ENCODE peak calls at places on chromosome 4, in seven cellular contexts. S, H, U, M, I, P and D are unnamed samples.

GRCh38 chr4:118904935-118905334 is 16.3 kb downstream of the SYNPO2 start:
- DNase-seq in U (no peak), I (no peak), S (peak), H (peak), P (no peak), M (no peak), D (no peak)

GRCh38 chr4:53935780-53936179 is 128.6 kb downstream of the CHIC2 start:
- DNase-seq in I (peak), M (no peak), U (no peak), P (no peak), H (no peak), S (peak), D (no peak)

GRCh38 chr4:145845118-145845517 is 93.5 kb downstream of the ZNF827 start:
- DNase-seq in H (no peak), I (no peak), P (no peak), U (no peak), M (no peak), S (no peak), D (no peak)

GRCh38 chr4:164847967-164848649 is 28.9 kb upstream of the APELA start:
- DNase-seq in I (no peak), M (no peak), P (no peak), S (no peak), H (no peak), U (no peak), D (no peak)

GRCh38 chr4:175540151-175540550 is 271.9 kb downstream of the GPM6A start:
- DNase-seq in S (no peak), I (peak), M (no peak), U (no peak), P (no peak), H (no peak), D (no peak)

GRCh38 chr4:127660486-127660885 is 27.7 kb downstream of the INTU start:
- DNase-seq in H (no peak), M (no peak), I (no peak), S (no peak), U (no peak), P (no peak), D (no peak)

GRCh38 chr4:74157116-74157742 is 689 bp upstream of the MTHFD2L start:
- DNase-seq in P (no peak), U (peak), S (peak), I (peak), M (no peak), H (no peak), D (no peak)

GRCh38 chr4:127799711-127800110 is 17.6 kb downstream of the HSPA4L start:
- DNase-seq in H (no peak), P (no peak), S (no peak), M (no peak), I (no peak), U (no peak), D (no peak)

GRCh38 chr4:42878868-42879267 is 13.6 kb upstream of the GRXCR1 start:
- DNase-seq in H (no peak), P (no peak), M (no peak), S (no peak), U (no peak), I (no peak), D (no peak)

GRCh38 chr4:4182835-4183568 is 43.7 kb downstream of the OTOP1 start:
- DNase-seq in P (no peak), H (peak), M (no peak), S (no peak), U (peak), I (peak), D (no peak)

GRCh38 chr4:158805628-158806471 is 37.0 kb downstream of the FNIP2 start:
- DNase-seq in H (peak), I (no peak), P (peak), U (no peak), M (no peak), S (no peak), D (no peak)

GRCh38 chr4:133151301-133151680 is 2.2 kb downstream of the PCDH10 start:
- DNase-seq in U (no peak), H (peak), I (no peak), M (no peak), P (no peak), S (peak), D (no peak)

GRCh38 chr4:186203391-186203802 is 12.0 kb downstream of the CYP4V2 start:
- DNase-seq in S (no peak), U (no peak), P (no peak), M (no peak), I (no peak), H (no peak), D (no peak)

GRCh38 chr4:8849266-8850073 is 22.2 kb downstream of the HMX1 start:
- DNase-seq in U (no peak), I (no peak), M (no peak), P (no peak), S (no peak), H (no peak), D (no peak)

GRCh38 chr4:115873048-115873447 is 759.6 kb upstream of the NDST4 start:
- DNase-seq in I (no peak), P (no peak), U (no peak), M (no peak), H (no peak), S (no peak), D (no peak)

GRCh38 chr4:111494471-111494870 is 650.8 kb upstream of the FAM241A start:
- DNase-seq in U (no peak), H (no peak), P (no peak), I (no peak), M (no peak), S (peak), D (no peak)

GRCh38 chr4:55437356-55437796 is 41.6 kb downstream of the TMEM165 start:
- DNase-seq in M (no peak), I (peak), S (peak), U (no peak), H (no peak), P (no peak), D (no peak)

GRCh38 chr4:89847571-89848325 is 10.8 kb upstream of the SNCA start:
- DNase-seq in U (no peak), H (no peak), I (no peak), M (no peak), S (no peak), P (no peak), D (no peak)

GRCh38 chr4:55087930-55088293 is 37.5 kb downstream of the KDR start:
- DNase-seq in P (no peak), S (peak), M (no peak), H (no peak), I (no peak), U (no peak), D (no peak)

GRCh38 chr4:126762651-126763247 is 870.0 kb upstream of the INTU start:
- DNase-seq in M (no peak), I (no peak), U (no peak), H (no peak), S (no peak), P (no peak), D (no peak)

GRCh38 chr4:19807505-19807904 is 444.2 kb upstream of the SLIT2 start:
- DNase-seq in I (peak), M (no peak), S (peak), P (no peak), H (no peak), U (peak), D (no peak)

GRCh38 chr4:134089885-134090284 is 111.7 kb downstream of the PABPC4L start:
- DNase-seq in U (no peak), I (no peak), H (no peak), S (peak), P (no peak), M (no peak), D (no peak)

GRCh38 chr4:89765966-89766365 is 71.0 kb downstream of the SNCA start:
- DNase-seq in U (peak), S (peak), H (no peak), I (peak), M (no peak), P (no peak), D (no peak)

GRCh38 chr4:38949416-38950051 is 81.9 kb downstream of the FAM114A1 start:
- DNase-seq in I (no peak), M (peak), H (no peak), P (no peak), S (peak), U (no peak), D (no peak)

GRCh38 chr4:17502764-17503163 is 9.1 kb downstream of the QDPR start:
- DNase-seq in I (peak), P (no peak), U (no peak), H (no peak), M (no peak), S (peak), D (no peak)

GRCh38 chr4:41360214-41360910 is 103.6 kb downstream of the UCHL1 start:
- DNase-seq in P (peak), M (no peak), S (peak), U (peak), I (peak), H (peak), D (no peak)

GRCh38 chr4:115883862-115884261 is 770.4 kb upstream of the NDST4 start:
- DNase-seq in I (no peak), P (no peak), M (no peak), U (no peak), H (no peak), S (no peak), D (no peak)

GRCh38 chr4:7771541-7772507 is 167.8 kb downstream of the AFAP1 start:
- DNase-seq in P (no peak), S (no peak), M (no peak), I (no peak), H (peak), U (no peak), D (no peak)

GRCh38 chr4:24533364-24533763 is 51.0 kb downstream of the DHX15 start:
- DNase-seq in U (no peak), P (no peak), H (no peak), S (no peak), M (no peak), I (peak), D (no peak)

GRCh38 chr4:165364452-165365080 is 14.2 kb upstream of the CPE start:
- DNase-seq in P (no peak), H (no peak), I (peak), S (peak), U (no peak), M (no peak), D (no peak)

GRCh38 chr4:80587861-80588385 is 252.4 kb downstream of the CFAP299 start:
- DNase-seq in S (no peak), H (no peak), M (no peak), I (no peak), P (no peak), U (no peak), D (no peak)

GRCh38 chr4:25666031-25666630 is 10.5 kb downstream of the SLC34A2 start:
- DNase-seq in H (no peak), S (no peak), I (no peak), P (no peak), U (no peak), M (no peak), D (no peak)

GRCh38 chr4:154506253-154506652 is 14.7 kb upstream of the DCHS2 start:
- DNase-seq in P (no peak), H (no peak), M (no peak), S (peak), U (no peak), I (peak), D (no peak)

GRCh38 chr4:89212666-89213381 is 94.8 kb downstream of the GPRIN3 start:
- DNase-seq in P (no peak), I (peak), U (no peak), H (no peak), S (peak), M (no peak), D (no peak)

GRCh38 chr4:2800691-2801596 is 8.1 kb downstream of the SH3BP2 start:
- DNase-seq in M (no peak), I (peak), H (peak), U (peak), S (peak), P (no peak), D (no peak)

GRCh38 chr4:13881880-13882279 is 254.4 kb upstream of the BOD1L1 start:
- DNase-seq in I (no peak), M (no peak), H (no peak), S (no peak), P (no peak), U (no peak), D (no peak)

GRCh38 chr4:158094413-158095110 is 78.3 kb downstream of the GASK1B start:
- DNase-seq in I (peak), U (no peak), H (no peak), M (no peak), P (no peak), S (peak), D (no peak)

GRCh38 chr4:163587867-163588266 is 93.4 kb downstream of the TMA16 start:
- DNase-seq in M (no peak), U (no peak), H (peak), I (no peak), P (no peak), S (peak), D (no peak)